ENCODE peak calls at places on chromosome 12, in six cellular contexts. N is stomach, Y is uterus, G is GM20000, U is left ventricle myocardium inferior, C is upper lobe of right lung. I is an unnamed sample.

GRCh38 chr12:49929581-49929980 is 21.0 kb upstream of the AQP2 start:
- DNase-seq in N (no peak), Y (no peak), G (no peak), U (no peak), C (peak; percentile 34), I (no peak)

GRCh38 chr12:123614531-123614930 is 12.6 kb downstream of the DDX55 start:
- DNase-seq in N (no peak), Y (peak; percentile 25), G (no peak), U (no peak), C (no peak), I (no peak)

GRCh38 chr12:96053476-96054261 is 18.3 kb upstream of the LTA4H start:
- DNase-seq in N (no peak), Y (no peak), G (no peak), U (no peak), C (no peak), I (no peak)

GRCh38 chr12:86170051-86170450 is 86.1 kb downstream of the MGAT4C start:
- DNase-seq in N (no peak), Y (no peak), G (no peak), U (no peak), C (no peak), I (no peak)

GRCh38 chr12:95218164-95218851 is 701 bp downstream of the VEZT start:
- DNase-seq in N (no peak), Y (peak; percentile 87), G (no peak), U (no peak), C (no peak), I (peak; percentile 56)

GRCh38 chr12:112116232-112117060 is 7.9 kb upstream of the NAA25 start:
- DNase-seq in N (peak; percentile 69), Y (peak; percentile 24), G (peak; percentile 32), U (peak; percentile 72), C (peak; percentile 75), I (peak; percentile 26)

GRCh38 chr12:63845726-63846125 is 1.2 kb downstream of the SRGAP1 start:
- DNase-seq in N (no peak), Y (no peak), G (no peak), U (no peak), C (no peak), I (no peak)

GRCh38 chr12:52327086-52327829 is 6.1 kb upstream of the KRT83 start:
- DNase-seq in N (peak; percentile 88), Y (peak; percentile 61), G (peak; percentile 83), U (peak; percentile 58), C (peak; percentile 82), I (peak; percentile 87)

GRCh38 chr12:97941686-97942354 is 479.2 kb downstream of the RMST start:
- DNase-seq in N (no peak), Y (no peak), G (no peak), U (no peak), C (no peak), I (no peak)

GRCh38 chr12:114269153-114269552 is 136.8 kb downstream of the TBX5 start:
- DNase-seq in N (no peak), Y (no peak), G (no peak), U (no peak), C (no peak), I (no peak)

GRCh38 chr12:1878214-1878613 is 40.2 kb downstream of the CACNA2D4 start:
- DNase-seq in N (no peak), Y (no peak), G (no peak), U (no peak), C (no peak), I (no peak)

GRCh38 chr12:110074089-110074488 is 25.8 kb upstream of the C12orf76 start:
- DNase-seq in N (no peak), Y (no peak), G (no peak), U (no peak), C (no peak), I (no peak)

GRCh38 chr12:54378791-54379400 is 5.6 kb downstream of the ZNF385A start:
- DNase-seq in N (peak; percentile 70), Y (peak; percentile 49), G (peak; percentile 68), U (peak; percentile 81), C (peak; percentile 77), I (no peak)

GRCh38 chr12:5900533-5901255 is 44.4 kb downstream of the ANO2 start:
- DNase-seq in N (no peak), Y (no peak), G (no peak), U (no peak), C (no peak), I (no peak)

GRCh38 chr12:109695961-109696461 is 17.6 kb upstream of the FAM222A start:
- DNase-seq in N (no peak), Y (no peak), G (no peak), U (no peak), C (no peak), I (no peak)

GRCh38 chr12:15540025-15540424 is 217.7 kb downstream of the PTPRO start:
- DNase-seq in N (no peak), Y (no peak), G (no peak), U (no peak), C (no peak), I (no peak)

GRCh38 chr12:104519190-104519857 is 62.6 kb downstream of the CHST11 start:
- DNase-seq in N (no peak), Y (no peak), G (no peak), U (no peak), C (no peak), I (peak; percentile 75)

GRCh38 chr12:4214912-4215861 is 58.4 kb upstream of the CCND2 start:
- DNase-seq in N (peak; percentile 44), Y (no peak), G (peak; percentile 67), U (peak; percentile 71), C (peak; percentile 88), I (peak; percentile 73)

GRCh38 chr12:53004582-53004981 is 1.7 kb upstream of the EIF4B start:
- DNase-seq in N (no peak), Y (no peak), G (no peak), U (no peak), C (no peak), I (no peak)

GRCh38 chr12:24118675-24119074 is 169.2 kb upstream of the SOX5 start:
- DNase-seq in N (no peak), Y (no peak), G (no peak), U (no peak), C (no peak), I (no peak)

GRCh38 chr12:108239378-108239777 is 99.7 kb downstream of the CMKLR1 start:
- DNase-seq in N (no peak), Y (no peak), G (no peak), U (no peak), C (no peak), I (no peak)

GRCh38 chr12:16076553-16076952 is 165.4 kb downstream of the DERA start:
- DNase-seq in N (no peak), Y (no peak), G (peak; percentile 39), U (no peak), C (no peak), I (no peak)

GRCh38 chr12:124484067-124484466 is 83.3 kb downstream of the NCOR2 start:
- DNase-seq in N (no peak), Y (no peak), G (no peak), U (no peak), C (no peak), I (no peak)

GRCh38 chr12:43338848-43339526 is 213.0 kb downstream of the ADAMTS20 start:
- DNase-seq in N (no peak), Y (no peak), G (peak; percentile 18), U (no peak), C (no peak), I (no peak)

GRCh38 chr12:43333650-43334043 is 218.4 kb downstream of the ADAMTS20 start:
- DNase-seq in N (no peak), Y (no peak), G (no peak), U (no peak), C (no peak), I (no peak)

GRCh38 chr12:43332977-43333649 is 218.9 kb downstream of the ADAMTS20 start:
- DNase-seq in N (no peak), Y (no peak), G (no peak), U (no peak), C (no peak), I (no peak)

GRCh38 chr12:43337571-43338497 is 214.2 kb downstream of the ADAMTS20 start:
- DNase-seq in N (no peak), Y (no peak), G (peak; percentile 6), U (no peak), C (no peak), I (no peak)

GRCh38 chr12:43336962-43337555 is 214.9 kb downstream of the ADAMTS20 start:
- DNase-seq in N (no peak), Y (no peak), G (peak; percentile 17), U (no peak), C (no peak), I (no peak)
- TF ChIP-seq CTCF in N (peak; percentile 14), Y (peak; percentile 19), G (no peak), U (peak; percentile 60), C (peak; percentile 53), I (no peak)

GRCh38 chr12:20376984-20377383 is 8.6 kb downstream of the PDE3A start:
- DNase-seq in N (no peak), Y (no peak), G (no peak), U (no peak), C (no peak), I (no peak)
- TF ChIP-seq CTCF in N (no peak), Y (peak; percentile 32), G (no peak), U (peak; percentile 46), C (peak; percentile 25), I (peak; percentile 20)

GRCh38 chr12:78387721-78388120 is 476.9 kb upstream of the SYT1 start:
- DNase-seq in N (no peak), Y (no peak), G (no peak), U (no peak), C (no peak), I (no peak)

GRCh38 chr12:78396538-78396937 is 468.0 kb upstream of the SYT1 start:
- DNase-seq in N (no peak), Y (no peak), G (no peak), U (no peak), C (no peak), I (no peak)

GRCh38 chr12:78388461-78388860 is 476.1 kb upstream of the SYT1 start:
- DNase-seq in N (no peak), Y (no peak), G (no peak), U (no peak), C (no peak), I (no peak)

GRCh38 chr12:78390920-78391319 is 473.7 kb upstream of the SYT1 start:
- DNase-seq in N (no peak), Y (no peak), G (no peak), U (no peak), C (no peak), I (no peak)

GRCh38 chr12:78392918-78393317 is 471.7 kb upstream of the SYT1 start:
- DNase-seq in N (no peak), Y (no peak), G (no peak), U (no peak), C (no peak), I (no peak)
- TF ChIP-seq CTCF in N (no peak), Y (peak; percentile 31), G (no peak), U (no peak), C (peak; percentile 23), I (no peak)

GRCh38 chr12:130333341-130333740 is 4.3 kb upstream of the PIWIL1 start:
- DNase-seq in N (no peak), Y (no peak), G (no peak), U (no peak), C (no peak), I (no peak)
- TF ChIP-seq CTCF in N (no peak), Y (no peak), G (no peak), U (no peak), C (no peak), I (no peak)

GRCh38 chr12:68871899-68872298 is 61.1 kb downstream of the CPM start:
- DNase-seq in N (no peak), Y (no peak), G (peak; percentile 9), U (no peak), C (no peak), I (peak; percentile 41)
- TF ChIP-seq CTCF in N (no peak), Y (no peak), G (peak; percentile 9), U (no peak), C (peak; percentile 16), I (peak; percentile 31)

GRCh38 chr12:11856971-11857370 is 207.5 kb downstream of the ETV6 start:
- DNase-seq in N (no peak), Y (no peak), G (no peak), U (no peak), C (no peak), I (no peak)
- TF ChIP-seq CTCF in N (no peak), Y (no peak), G (no peak), U (no peak), C (no peak), I (no peak)

I was measured in activated CD8-positive, alpha-beta T cell treated with anti-CD3 and anti-CD28 coated beads for 36 hours.